ENCODE peak calls at places on chromosomes 1 and 21, in nine cellular contexts. W, I, T, A, L, N, P, J and S are unnamed samples.

GRCh38 chr1:172041102-172041501 is 199.8 kb downstream of the DNM3 start:
- DNase-seq in N (no peak), L (no peak), J (no peak), T (no peak), A (no peak), W (no peak), P (no peak), I (no peak), S (no peak)

GRCh38 chr1:203278087-203278884 is 27.0 kb upstream of the BTG2 start:
- DNase-seq in I (peak; percentile 63), T (peak; percentile 22), A (peak; percentile 85), N (peak; percentile 67), L (peak; percentile 99), W (peak; percentile 96), J (peak; percentile 65), P (no peak), S (peak; percentile 85)

GRCh38 chr1:157001304-157001703 is 44.2 kb downstream of the ARHGEF11 start:
- DNase-seq in L (no peak), T (no peak), N (no peak), J (no peak), I (no peak), W (no peak), A (no peak), P (no peak), S (no peak)

GRCh38 chr21:32360401-32360981 is 32.3 kb downstream of the URB1 start:
- DNase-seq in T (no peak), N (peak; percentile 62), J (no peak), P (no peak), I (no peak), W (no peak), L (no peak), A (no peak), S (no peak)

GRCh38 chr1:24418898-24419628 is 3.5 kb downstream of the NIPAL3 start:
- DNase-seq in T (no peak), N (peak; percentile 87), I (no peak), L (no peak), J (no peak), P (no peak), A (peak; percentile 42), W (no peak), S (peak; percentile 58)

GRCh38 chr1:53180226-53180625 is 16.4 kb upstream of the CPT2 start:
- DNase-seq in N (no peak), L (no peak), P (no peak), I (no peak), W (no peak), J (no peak), A (no peak), T (no peak), S (no peak)

GRCh38 chr1:100440075-100440809 is 87.9 kb downstream of the CDC14A start:
- DNase-seq in A (no peak), T (peak; percentile 36), N (peak; percentile 29), J (no peak), L (no peak), I (peak; percentile 10), P (peak; percentile 63), W (peak; percentile 16), S (peak; percentile 21)

GRCh38 chr1:157438236-157439012 is 113.9 kb downstream of the FCRL5 start:
- DNase-seq in L (no peak), J (no peak), P (no peak), T (no peak), N (no peak), I (no peak), W (no peak), A (no peak), S (no peak)

GRCh38 chr1:114756949-114757454 is 782 bp downstream of the CSDE1 start:
- DNase-seq in J (peak; percentile 14), W (no peak), L (peak; percentile 84), I (peak; percentile 45), P (no peak), A (no peak), N (peak; percentile 13), T (no peak), S (no peak)

GRCh38 chr1:59971464-59971911 is 44.9 kb upstream of the CYP2J2 start:
- DNase-seq in T (peak; percentile 69), L (peak; percentile 90), N (peak; percentile 60), W (peak; percentile 63), P (no peak), I (peak; percentile 82), A (peak; percentile 80), J (peak; percentile 39), S (peak; percentile 68)